ENCODE peak calls at places on chromosomes 2 and 18, in five cellular contexts. F, K, X, Q and R are unnamed samples. For H3K36me3, the result is how much of the 10 kb centered on the place peaks cover.

GRCh38 chr2:16171425-16171920 is 231.1 kb downstream of the MYCN start:
- DNase-seq in F (no peak), K (no peak), X (no peak), Q (no peak), R (peak)

GRCh38 chr18:36757081-36757480 is 71.7 kb downstream of the TPGS2 start:
- DNase-seq in F (no peak), K (no peak), X (no peak), Q (peak), R (no peak)

GRCh38 chr2:159462201-159462785 is 154.1 kb downstream of the BAZ2B start:
- DNase-seq in F (no peak), K (no peak), X (no peak), Q (no peak), R (no peak)

GRCh38 chr2:192313773-192314172 is 119.0 kb upstream of the TMEFF2 start:
- DNase-seq in F (no peak), K (no peak), X (peak), Q (no peak), R (no peak)

GRCh38 chr18:7824970-7825369 is 257.9 kb downstream of the PTPRM start:
- DNase-seq in F (no peak), K (no peak), X (no peak), Q (peak), R (no peak)

GRCh38 chr18:23257153-23257552 is 121.9 kb downstream of the CABLES1 start:
- DNase-seq in F (no peak), K (no peak), X (no peak), Q (no peak), R (no peak)

GRCh38 chr2:174939046-174939445 is 66.1 kb downstream of the CHN1 start:
- DNase-seq in F (no peak), K (no peak), X (no peak), Q (no peak), R (no peak)

GRCh38 chr2:190280565-190281330 is 38.9 kb downstream of the HIBCH start:
- DNase-seq in F (no peak), K (no peak), X (no peak), Q (no peak), R (no peak)

GRCh38 chr2:128178650-128179460 is 87.9 kb downstream of the UGGT1 start:
- DNase-seq in F (peak), K (peak), X (peak), Q (peak), R (no peak)

GRCh38 chr2:63818276-63818675 is 23.4 kb upstream of the UGP2 start:
- DNase-seq in F (no peak), K (no peak), X (no peak), Q (no peak), R (no peak)

GRCh38 chr2:55840460-55840859 is 83.1 kb downstream of the EFEMP1 start:
- DNase-seq in F (no peak), K (no peak), X (no peak), Q (no peak), R (no peak)

GRCh38 chr2:9488583-9489547 is 14.5 kb downstream of the IAH1 start:
- DNase-seq in F (no peak), K (no peak), X (no peak), Q (no peak), R (no peak)

GRCh38 chr2:121234144-121234543 is 50.9 kb downstream of the TFCP2L1 start:
- DNase-seq in F (no peak), K (no peak), X (no peak), Q (no peak), R (no peak)
- H3K36me3 ChIP-seq in F (under half), K (half or more), X (under half), Q (under half), R (under half)

DNA sequence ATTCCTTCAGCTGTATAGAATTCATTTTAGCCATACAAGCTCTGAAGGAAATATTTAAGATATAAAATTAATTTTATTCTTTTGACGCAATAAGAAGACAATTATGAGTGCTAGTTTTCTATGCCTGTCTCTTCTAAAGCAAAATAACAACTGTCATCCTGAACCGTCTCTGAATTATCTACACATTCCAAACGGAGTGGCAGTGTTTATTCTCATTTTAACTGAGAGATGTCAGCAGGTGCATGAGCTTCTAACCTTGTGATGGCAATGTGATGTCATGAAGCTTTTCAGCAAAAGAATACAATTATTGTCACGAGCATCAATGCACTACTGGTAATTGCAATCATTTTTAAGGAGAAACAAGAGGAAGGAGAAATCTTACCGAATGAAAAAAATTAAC is 274.8 kb downstream of the SPAG16 start:
- DNase-seq in F (no peak), K (no peak), X (no peak), Q (no peak), R (no peak)
- TF ChIP-seq EP300 in F (no peak), K (no peak), X (no peak), Q (no peak), R (no peak)

GRCh38 chr18:63356272-63356896 is 10.6 kb downstream of the KDSR start:
- DNase-seq in F (no peak), K (no peak), X (no peak), Q (no peak), R (no peak)
- H3K4me3 ChIP-seq in F (no peak), K (no peak), X (no peak), Q (no peak), R (no peak)

GRCh38 chr2:99806758-99807157 is 316.9 kb upstream of the REV1 start:
- DNase-seq in F (no peak), K (no peak), X (no peak), Q (no peak), R (no peak)
- H3K36me3 ChIP-seq in F (under half), K (under half), X (under half), Q (under half), R (under half)

GRCh38 chr2:177242136-177242987 is 22.2 kb downstream of the NFE2L2 start:
- DNase-seq in F (no peak), K (no peak), X (peak), Q (peak), R (no peak)
- TF ChIP-seq EP300 in F (peak), K (no peak), X (peak), Q (peak), R (peak)

GRCh38 chr2:27307545-27308358 is 493 bp downstream of the UCN start:
- DNase-seq in F (no peak), K (no peak), X (no peak), Q (no peak), R (no peak)
- H3K4me3 ChIP-seq in F (no peak), K (no peak), X (no peak), Q (no peak), R (peak)

DNA sequence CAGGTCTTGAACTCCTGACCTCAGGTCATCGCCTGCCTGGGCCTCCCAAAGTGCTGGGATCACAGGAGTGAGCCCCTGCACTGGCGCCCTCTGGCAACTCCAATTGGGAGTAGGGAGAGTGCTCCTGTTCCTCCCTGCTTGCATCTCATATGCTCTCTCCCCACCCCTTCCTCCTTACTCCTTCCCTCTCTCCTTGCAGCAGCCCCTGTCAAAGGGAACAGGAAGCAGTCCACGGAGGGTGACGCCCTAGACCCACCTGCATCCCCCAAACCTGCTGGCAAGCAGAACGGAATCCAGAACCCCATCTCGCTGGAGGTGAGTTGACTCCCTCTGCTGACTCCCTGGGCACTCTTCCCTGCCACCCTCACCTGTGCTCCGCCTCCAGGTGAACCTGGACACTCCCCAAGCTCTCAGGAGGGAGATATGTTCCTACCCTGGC is 10.7 kb downstream of the ARID5A start:
- DNase-seq in F (no peak), K (no peak), X (no peak), Q (no peak), R (no peak)
- H3K36me3 ChIP-seq in F (under half), K (half or more), X (under half), Q (under half), R (under half)